ENCODE peak calls at places on chromosomes 16 and 17, in four cellular contexts. L is chondrocyte, G is stromal cell of bone marrow, B is Peyer's patch. X is an unnamed sample.

GRCh38 chr17:58344791-58345157 is 7.2 kb downstream of the SUPT4H1 start:
- DNase-seq in L (no peak), G (no peak), B (no peak), X (no peak)

GRCh38 chr16:89922884-89923639 is at the start of gene TUBB3:
- DNase-seq in L (peak), B (peak), G (peak), X (peak)

GRCh38 chr16:89961920-89962319 is 13.4 kb downstream of the DEF8 start:
- DNase-seq in L (no peak), G (no peak), B (no peak), X (no peak)

GRCh38 chr16:12171706-12172105 is 195.2 kb downstream of the SNX29 start:
- DNase-seq in L (no peak), B (no peak), G (no peak), X (no peak)

GRCh38 chr16:80543162-80543561 is 2.4 kb downstream of the DYNLRB2 start:
- DNase-seq in L (no peak), G (no peak), B (no peak), X (no peak)

GRCh38 chr17:17346428-17347233 is 43.5 kb downstream of the NT5M start:
- DNase-seq in L (peak), G (no peak), B (no peak), X (no peak)

GRCh38 chr16:86258713-86259112 is 251.6 kb upstream of the FOXF1 start:
- DNase-seq in L (no peak), B (no peak), G (no peak), X (no peak)

GRCh38 chr17:17366235-17366634 is 63.1 kb downstream of the NT5M start:
- DNase-seq in B (no peak), L (no peak), G (no peak), X (no peak)

GRCh38 chr16:81094771-81095251 is 1.4 kb downstream of the GCSH start:
- DNase-seq in B (no peak), G (no peak), L (no peak), X (no peak)

GRCh38 chr17:52606098-52606497 is 447.6 kb upstream of the CA10 start:
- DNase-seq in G (no peak), B (no peak), L (no peak), X (no peak)

GRCh38 chr17:41917192-41917591 is 1.6 kb downstream of the ACLY start:
- DNase-seq in G (peak), L (no peak), B (no peak), X (peak)

GRCh38 chr16:4159726-4160125 is 43.5 kb upstream of the ADCY9 start:
- DNase-seq in B (no peak), L (peak), G (no peak), X (peak)

GRCh38 chr17:76383645-76384221 is 676 bp upstream of the SPHK1 start:
- DNase-seq in G (no peak), L (no peak), B (peak), X (peak)

GRCh38 chr17:81312624-81313325 is 17.7 kb upstream of the SLC38A10 start:
- DNase-seq in B (no peak), G (no peak), L (no peak), X (no peak)

GRCh38 chr17:76700627-76701470 is 9.9 kb downstream of the MXRA7 start:
- DNase-seq in G (peak), B (no peak), L (no peak), X (peak)

GRCh38 chr17:41784207-41784744 is 2.2 kb downstream of the JUP start:
- DNase-seq in L (no peak), B (no peak), G (no peak), X (no peak)

GRCh38 chr16:66603537-66604375 is 748 bp upstream of the CMTM3 start:
- DNase-seq in G (no peak), L (no peak), B (no peak), X (peak)

GRCh38 chr16:20870122-20870521 is 30.0 kb downstream of the DCUN1D3 start:
- DNase-seq in B (no peak), L (no peak), G (no peak), X (no peak)

GRCh38 chr17:68456529-68457167 is 648 bp downstream of the WIPI1 start:
- DNase-seq in B (peak), G (peak), L (no peak), X (peak)

GRCh38 chr16:57757326-57757786 is 21.8 kb downstream of the KATNB1 start:
- DNase-seq in G (peak), B (peak), L (peak), X (peak)